ENCODE peak calls at places on chromosomes 4 and X, in ten cellular contexts. M, Y, Z, D, G, S, V, L, O and X are unnamed samples.

GRCh38 chrX:72028701-72029470 is 102.8 kb downstream of the RTL5 start:
- DNase-seq in M (no peak), D (no peak), O (no peak), V (no peak), Y (no peak), G (no peak), Z (no peak), S (no peak), L (no peak), X (no peak)

GRCh38 chrX:154542723-154543424 is 3.8 kb downstream of the G6PD start:
- DNase-seq in L (no peak), G (no peak), Z (no peak), M (no peak), S (peak), Y (no peak), O (peak), D (no peak), V (peak), X (no peak)

GRCh38 chr4:13837228-13837627 is 209.7 kb upstream of the BOD1L1 start:
- DNase-seq in V (no peak), Z (no peak), D (no peak), L (no peak), S (no peak), Y (no peak), O (no peak), G (no peak), M (no peak), X (no peak)

GRCh38 chr4:7797330-7797729 is 142.3 kb downstream of the AFAP1 start:
- DNase-seq in Y (no peak), Z (no peak), D (no peak), G (no peak), V (no peak), L (no peak), M (no peak), S (no peak), O (no peak), X (no peak)

GRCh38 chr4:164301430-164301829 is 452.5 kb upstream of the SMIM31 start:
- DNase-seq in Z (no peak), D (no peak), G (no peak), L (no peak), M (no peak), O (no peak), S (no peak), Y (no peak), V (no peak), X (no peak)

GRCh38 chr4:118742050-118742449 is 56.9 kb downstream of the METTL14 start:
- DNase-seq in D (no peak), O (no peak), L (no peak), V (no peak), M (no peak), G (no peak), S (no peak), Y (no peak), Z (no peak), X (no peak)

GRCh38 chr4:99848576-99848975 is 31.9 kb downstream of the DAPP1 start:
- DNase-seq in L (no peak), Z (no peak), Y (peak), D (no peak), V (no peak), M (no peak), G (no peak), O (no peak), S (no peak), X (no peak)

GRCh38 chr4:139666735-139667266 is 1.2 kb downstream of the MGST2 start:
- DNase-seq in L (peak), O (no peak), D (peak), M (no peak), G (peak), V (peak), S (peak), Y (no peak), Z (peak), X (peak)

GRCh38 chr4:187171731-187172339 is 448.2 kb upstream of the FAT1 start:
- DNase-seq in L (no peak), S (no peak), V (no peak), D (peak), G (no peak), M (no peak), Y (no peak), Z (peak), O (no peak), X (no peak)

GRCh38 chrX:135086197-135086854 is 34.0 kb downstream of the ETDB start:
- DNase-seq in Z (peak), Y (peak), L (no peak), G (peak), D (peak), V (no peak), M (peak), O (no peak), S (peak), X (peak)

GRCh38 chr4:91113130-91113706 is 986.0 kb downstream of the CCSER1 start:
- DNase-seq in D (peak), L (no peak), O (no peak), Z (peak), V (no peak), G (no peak), S (no peak), M (peak), Y (peak), X (peak)

GRCh38 chr4:166165829-166166420 is 292.9 kb downstream of the TLL1 start:
- DNase-seq in Z (peak), V (no peak), S (peak), Y (peak), O (no peak), D (peak), G (peak), L (peak), M (peak), X (peak)

GRCh38 chr4:108043536-108043935 is 53.8 kb downstream of the HADH start:
- DNase-seq in D (no peak), Z (no peak), L (no peak), G (no peak), O (no peak), S (no peak), Y (no peak), V (no peak), M (no peak), X (no peak)

GRCh38 chrX:17359500-17359899 is 15.5 kb upstream of the NHS start:
- DNase-seq in S (no peak), M (peak), Z (peak), D (peak), G (no peak), L (no peak), Y (no peak), V (no peak), O (no peak), X (no peak)

GRCh38 chr4:42150653-42151567 is 1.5 kb downstream of the BEND4 start:
- DNase-seq in V (no peak), O (peak), M (no peak), Z (no peak), Y (peak), L (no peak), D (no peak), G (no peak), S (no peak), X (no peak)

GRCh38 chr4:80202784-80203553 is 5.7 kb downstream of the PRDM8 start:
- DNase-seq in Z (peak), Y (peak), O (peak), L (no peak), V (peak), M (no peak), S (no peak), G (no peak), D (peak), X (peak)

GRCh38 chr4:137664055-137664405 is 131.7 kb upstream of the PCDH18 start:
- DNase-seq in G (no peak), L (no peak), O (no peak), V (no peak), S (no peak), D (peak), Y (no peak), M (peak), Z (no peak), X (no peak)

GRCh38 chr4:151324449-151325319 is 721 bp downstream of the SH3D19 start:
- DNase-seq in V (peak), S (peak), L (peak), M (no peak), G (peak), O (peak), Y (peak), Z (peak), D (peak), X (peak)

GRCh38 chr4:113759696-113760093 is 1.8 kb downstream of the CAMK2D start:
- DNase-seq in G (no peak), Z (no peak), S (no peak), V (no peak), D (peak), M (no peak), L (no peak), Y (no peak), O (no peak), X (no peak)

GRCh38 chr4:23934915-23935314 is 45.1 kb upstream of the PPARGC1A start:
- DNase-seq in O (no peak), V (peak), D (peak), G (peak), S (no peak), L (no peak), Z (peak), Y (no peak), M (peak), X (peak)

GRCh38 chr4:141309864-141310263 is 89.2 kb downstream of the ZNF330 start:
- DNase-seq in O (no peak), S (no peak), Y (no peak), G (no peak), V (no peak), M (no peak), Z (no peak), D (no peak), L (no peak), X (no peak)

GRCh38 chr4:55005910-55006309 is 119.5 kb downstream of the KDR start:
- DNase-seq in M (no peak), G (no peak), Y (no peak), D (no peak), Z (no peak), S (no peak), O (no peak), V (no peak), L (no peak), X (no peak)

GRCh38 chr4:55012363-55013255 is 112.8 kb downstream of the KDR start:
- DNase-seq in Y (no peak), G (no peak), Z (no peak), S (no peak), O (peak), L (no peak), D (peak), V (no peak), M (no peak), X (no peak)

GRCh38 chr4:55004831-55005230 is 120.6 kb downstream of the KDR start:
- DNase-seq in L (no peak), V (no peak), Z (no peak), D (peak), O (no peak), S (no peak), Y (no peak), G (no peak), M (peak), X (no peak)

GRCh38 chr4:55010550-55010949 is 114.8 kb downstream of the KDR start:
- DNase-seq in D (no peak), L (no peak), V (no peak), Z (no peak), Y (no peak), M (no peak), G (no peak), O (no peak), S (no peak), X (no peak)

GRCh38 chr4:55008166-55009056 is 117.0 kb downstream of the KDR start:
- DNase-seq in O (peak), G (no peak), L (no peak), V (peak), S (no peak), M (no peak), Z (peak), Y (peak), D (peak), X (peak)
- TF ChIP-seq CTCF in O (no peak), G (no peak), L (no peak), V (peak), S (no peak), M (peak), Z (peak), Y (no peak), D (peak), X (peak)

DNA sequence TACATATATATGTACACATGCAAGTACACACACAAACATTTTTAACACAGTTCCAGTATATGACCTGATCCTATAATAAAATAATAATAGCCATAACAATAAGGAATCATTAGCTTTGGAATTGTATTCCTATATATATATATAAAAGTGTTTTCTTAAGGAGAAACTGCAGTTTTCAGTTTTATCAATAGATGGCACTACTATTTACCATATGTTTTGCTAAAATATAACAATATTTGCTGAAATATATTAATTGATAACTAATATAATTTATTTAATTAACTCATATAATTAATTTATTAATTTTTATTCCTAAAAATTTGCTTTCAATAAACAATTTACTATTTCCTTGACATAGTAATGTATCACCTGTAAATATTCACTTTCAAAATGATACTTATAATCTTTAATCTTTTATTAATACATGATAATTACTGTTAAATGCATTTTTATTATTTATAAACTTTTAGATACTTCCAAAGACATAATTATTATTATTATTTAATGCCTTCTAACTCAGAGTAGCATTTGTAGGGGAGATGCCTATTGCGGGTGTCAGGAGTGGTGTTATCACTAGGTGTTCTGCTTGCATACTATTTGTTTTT is 599.5 kb downstream of the FSTL5 start:
- DNase-seq in Z (peak), M (peak), Y (no peak), O (no peak), G (no peak), V (no peak), L (no peak), S (no peak), D (peak), X (no peak)
- TF ChIP-seq CTCF in Z (peak), M (no peak), Y (no peak), O (no peak), G (no peak), V (peak), L (no peak), S (peak), D (no peak), X (peak)

GRCh38 chr4:102623622-102624021 is 122.5 kb downstream of the NFKB1 start:
- DNase-seq in G (peak), Y (no peak), L (peak), M (peak), S (no peak), O (no peak), V (no peak), D (peak), Z (peak), X (no peak)
- TF ChIP-seq CTCF in G (no peak), Y (no peak), L (peak), M (peak), S (no peak), O (no peak), V (peak), D (peak), Z (peak), X (no peak)

DNA sequence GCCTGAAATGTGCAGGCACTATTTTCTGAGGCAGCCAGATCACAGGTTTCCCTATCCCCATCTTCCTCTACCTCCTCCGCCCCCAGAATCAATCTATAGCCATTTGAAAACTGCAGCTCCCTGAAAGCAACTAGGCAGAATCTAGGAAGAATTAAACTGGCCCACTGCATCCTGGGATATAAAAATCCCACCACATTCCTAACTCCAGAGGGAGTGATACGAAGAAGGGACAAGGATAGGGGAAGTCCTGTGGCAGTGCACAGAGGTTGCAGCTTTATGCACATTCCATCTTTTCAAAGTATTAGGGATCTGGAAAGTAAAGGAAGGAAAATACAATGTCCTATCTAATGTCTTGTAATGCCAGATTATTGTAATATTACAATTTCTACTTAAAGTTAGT is 18.3 kb upstream of the HERC3 start:
- DNase-seq in D (peak), Y (no peak), L (no peak), G (no peak), V (no peak), O (no peak), M (no peak), Z (no peak), S (no peak), X (no peak)
- TF ChIP-seq CTCF in D (no peak), Y (no peak), L (no peak), G (no peak), V (peak), O (no peak), M (peak), Z (no peak), S (no peak), X (no peak)

GRCh38 chrX:68648960-68649359 is 1.5 kb downstream of the STARD8 start:
- DNase-seq in V (no peak), Y (no peak), S (no peak), D (no peak), G (no peak), O (no peak), Z (no peak), M (no peak), L (no peak), X (no peak)

GRCh38 chrX:68652327-68652930 is 5.0 kb downstream of the STARD8 start:
- DNase-seq in Z (peak), L (no peak), O (no peak), Y (no peak), M (no peak), V (no peak), G (no peak), D (peak), S (no peak), X (no peak)

GRCh38 chrX:68646421-68646820 is 1.0 kb upstream of the STARD8 start:
- DNase-seq in G (no peak), O (no peak), S (no peak), L (no peak), V (no peak), M (no peak), Y (no peak), D (no peak), Z (no peak), X (no peak)

GRCh38 chrX:68650491-68650890 is 3.0 kb downstream of the STARD8 start:
- DNase-seq in S (no peak), Y (no peak), G (no peak), L (no peak), Z (peak), O (no peak), M (no peak), D (peak), V (no peak), X (no peak)

DNA sequence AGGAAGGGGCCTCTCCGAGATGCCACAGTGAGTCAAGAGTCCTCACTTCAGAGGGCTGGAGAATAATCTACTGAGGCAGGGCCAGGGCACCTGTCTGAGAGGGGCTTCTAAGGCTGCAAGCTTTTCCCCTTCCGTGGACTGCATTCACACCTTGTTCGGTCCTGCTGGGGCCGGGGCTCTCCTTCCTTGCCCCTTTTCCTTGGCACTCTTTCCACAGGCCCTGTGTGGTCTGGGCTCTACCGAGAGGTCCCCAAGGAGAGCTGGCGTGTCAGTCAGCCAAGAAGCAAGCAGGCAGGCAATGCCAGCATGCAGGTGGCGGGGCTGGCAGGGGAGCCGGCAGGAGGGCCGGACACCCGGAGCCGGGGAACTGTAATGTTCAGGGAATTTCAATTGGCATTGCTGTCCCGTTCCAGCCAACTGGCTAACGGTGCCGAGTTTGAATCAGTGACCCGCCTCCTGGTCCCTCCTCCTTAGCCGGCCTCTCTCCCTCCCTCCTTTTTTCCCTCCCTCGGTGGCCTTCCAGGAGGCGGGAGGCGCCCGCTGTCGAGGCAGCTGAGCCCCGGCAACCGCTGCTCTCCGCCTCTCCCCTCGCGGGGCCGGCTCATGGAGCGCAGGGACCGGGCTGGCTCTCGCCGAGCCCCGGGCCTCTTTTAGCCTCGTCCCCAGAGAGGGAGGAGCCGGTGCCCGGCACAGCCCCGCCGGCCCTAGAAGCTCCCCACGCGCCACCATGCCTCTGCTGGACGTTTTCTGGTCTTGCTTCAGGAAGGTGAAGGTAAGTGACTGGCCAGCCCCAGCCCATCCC is at the start of gene STARD8:
- DNase-seq in M (no peak), O (peak), Y (no peak), V (peak), Z (peak), L (peak), G (peak), S (no peak), D (peak), X (peak)
- TF ChIP-seq CTCF in M (peak), O (no peak), Y (no peak), V (no peak), Z (no peak), L (no peak), G (no peak), S (no peak), D (peak), X (no peak)

GRCh38 chrX:81377329-81377728 is 175.4 kb downstream of the SH3BGRL start:
- DNase-seq in M (peak), S (no peak), L (no peak), Y (peak), Z (peak), G (peak), V (no peak), O (no peak), D (peak), X (peak)
- TF ChIP-seq CTCF in M (peak), S (peak), L (peak), Y (no peak), Z (peak), G (no peak), V (peak), O (peak), D (peak), X (peak)

DNA sequence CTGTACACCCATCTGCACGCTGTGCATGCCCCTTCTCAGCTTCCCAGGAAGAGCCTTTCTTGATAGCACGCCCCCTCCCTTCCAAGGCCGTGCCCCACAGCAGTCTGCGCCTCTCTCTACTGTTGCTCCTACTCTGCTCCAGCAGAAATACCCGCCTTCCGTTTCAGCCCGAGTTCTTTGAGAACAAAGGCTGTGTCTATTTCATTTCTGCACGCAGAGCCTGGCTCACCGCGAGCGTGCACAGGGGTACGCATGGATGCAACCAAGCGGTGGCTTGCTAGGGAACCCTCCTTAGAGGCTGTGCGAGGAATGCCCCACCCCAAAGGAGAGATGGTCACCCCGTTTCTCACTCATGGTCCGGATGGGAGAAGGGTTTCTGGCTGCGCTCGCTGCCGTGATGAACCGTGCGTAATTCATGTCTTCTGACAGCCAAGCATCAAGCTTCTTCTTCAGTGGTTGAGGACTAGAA is 448 bp downstream of the AADAT start:
- DNase-seq in O (peak), Z (peak), L (peak), M (peak), D (peak), V (no peak), G (peak), Y (no peak), S (no peak), X (peak)
- TF ChIP-seq CTCF in O (no peak), Z (no peak), L (peak), M (no peak), D (no peak), V (no peak), G (no peak), Y (no peak), S (no peak), X (no peak)

GRCh38 chr4:28149762-28150161 is 1289.1 kb downstream of the STIM2 start:
- DNase-seq in O (no peak), Z (no peak), G (no peak), Y (no peak), D (no peak), V (no peak), L (no peak), M (no peak), S (no peak), X (no peak)

GRCh38 chr4:28146191-28146590 is 1285.5 kb downstream of the STIM2 start:
- DNase-seq in G (no peak), O (no peak), Y (no peak), V (no peak), L (no peak), M (no peak), D (peak), S (no peak), Z (peak), X (no peak)

GRCh38 chr4:28151314-28151713 is 1290.7 kb downstream of the STIM2 start:
- DNase-seq in D (no peak), M (no peak), O (no peak), L (no peak), Z (no peak), Y (no peak), V (no peak), G (no peak), S (no peak), X (no peak)

GRCh38 chr4:28148221-28148620 is 1287.6 kb downstream of the STIM2 start:
- DNase-seq in M (no peak), S (no peak), Y (no peak), Z (peak), V (no peak), D (peak), G (no peak), L (no peak), O (no peak), X (no peak)
- TF ChIP-seq CTCF in M (no peak), S (no peak), Y (no peak), Z (no peak), V (no peak), D (no peak), G (no peak), L (no peak), O (no peak), X (no peak)